ENCODE peak calls at places on chromosome 4, in six cellular contexts. C, F, Z, W, T and P are unnamed samples.
A peak's percentile ranks its signal among the peaks of the same experiment; 100 is the strongest.

GRCh38 chr4:165403667-165404066 is 24.9 kb downstream of the CPE start:
- DNase-seq in C (no peak), F (no peak), Z (no peak), W (peak; percentile 61), T (no peak), P (no peak)

GRCh38 chr4:123096038-123096437 is 173.6 kb upstream of the NUDT6 start:
- DNase-seq in C (no peak), F (no peak), Z (no peak), W (no peak), T (peak; percentile 80), P (no peak)

GRCh38 chr4:170672571-170672970 is 582.8 kb upstream of the AADAT start:
- DNase-seq in C (no peak), F (no peak), Z (no peak), W (no peak), T (no peak), P (no peak)

GRCh38 chr4:2881431-2881830 is 37.8 kb downstream of the ADD1 start:
- DNase-seq in C (no peak), F (no peak), Z (no peak), W (no peak), T (no peak), P (no peak)

GRCh38 chr4:139300431-139301142 is 718 bp upstream of the NAA15 start:
- DNase-seq in C (no peak), F (no peak), Z (no peak), W (no peak), T (peak; percentile 49), P (no peak)

GRCh38 chr4:177380730-177381287 is 61.4 kb downstream of the AGA start:
- DNase-seq in C (no peak), F (no peak), Z (no peak), W (peak; percentile 95), T (peak; percentile 52), P (no peak)

GRCh38 chr4:176044589-176044951 is 21.1 kb upstream of the WDR17 start:
- DNase-seq in C (no peak), F (no peak), Z (no peak), W (no peak), T (no peak), P (no peak)

GRCh38 chr4:83139514-83140156 is 25.1 kb upstream of the PLAC8 start:
- DNase-seq in C (no peak), F (no peak), Z (no peak), W (no peak), T (no peak), P (no peak)

GRCh38 chr4:119016636-119017035 is 119.0 kb upstream of the MYOZ2 start:
- DNase-seq in C (no peak), F (no peak), Z (no peak), W (no peak), T (no peak), P (no peak)

GRCh38 chr4:100168521-100168920 is 21.7 kb downstream of the DDIT4L start:
- DNase-seq in C (no peak), F (no peak), Z (no peak), W (no peak), T (no peak), P (no peak)

GRCh38 chr4:53656421-53656981 is 65.2 kb upstream of the LNX1 start:
- DNase-seq in C (peak; percentile 75), F (no peak), Z (no peak), W (no peak), T (no peak), P (no peak)

GRCh38 chr4:5664778-5665177 is 43.6 kb downstream of the EVC2 start:
- DNase-seq in C (no peak), F (no peak), Z (no peak), W (no peak), T (no peak), P (no peak)

GRCh38 chr4:73859614-73860088 is 6.6 kb downstream of the PF4V1 start:
- DNase-seq in C (no peak), F (no peak), Z (no peak), W (no peak), T (no peak), P (no peak)

GRCh38 chr4:31983677-31984076 is 1263.5 kb downstream of the PCDH7 start:
- DNase-seq in C (no peak), F (no peak), Z (no peak), W (no peak), T (no peak), P (no peak)

GRCh38 chr4:146165840-146166239 is 9.7 kb upstream of the LSM6 start:
- DNase-seq in C (no peak), F (no peak), Z (no peak), W (no peak), T (no peak), P (no peak)

GRCh38 chr4:118991686-118992085 is 103.0 kb downstream of the SYNPO2 start:
- DNase-seq in C (no peak), F (no peak), Z (no peak), W (no peak), T (no peak), P (no peak)

GRCh38 chr4:8428288-8429097 is 12.0 kb downstream of the ACOX3 start:
- DNase-seq in C (peak; percentile 94), F (peak; percentile 91), Z (peak; percentile 91), W (peak; percentile 98), T (peak; percentile 86), P (peak; percentile 96)

GRCh38 chr4:36006226-36006625 is 238.1 kb downstream of the ARAP2 start:
- DNase-seq in C (no peak), F (no peak), Z (no peak), W (no peak), T (peak; percentile 4), P (no peak)

GRCh38 chr4:137707626-137708025 is 175.3 kb upstream of the PCDH18 start:
- DNase-seq in C (no peak), F (no peak), Z (no peak), W (no peak), T (no peak), P (no peak)

GRCh38 chr4:163384434-163384833 is 40.7 kb downstream of the NPY5R start:
- DNase-seq in C (no peak), F (no peak), Z (no peak), W (no peak), T (no peak), P (no peak)

GRCh38 chr4:52780627-52781354 is 29.6 kb upstream of the ERVMER34-1 start:
- DNase-seq in C (no peak), F (no peak), Z (no peak), W (no peak), T (peak; percentile 26), P (no peak)

GRCh38 chr4:181971973-181972372 is 271.2 kb upstream of the TENM3 start:
- DNase-seq in C (no peak), F (no peak), Z (no peak), W (no peak), T (no peak), P (no peak)

GRCh38 chr4:32560306-32560705 is 1840.1 kb downstream of the PCDH7 start:
- DNase-seq in C (no peak), F (no peak), Z (no peak), W (no peak), T (peak; percentile 2), P (no peak)

GRCh38 chr4:106996490-106996889 is 39.6 kb downstream of the DKK2 start:
- DNase-seq in C (no peak), F (no peak), Z (no peak), W (no peak), T (peak; percentile 23), P (no peak)

GRCh38 chr4:4418676-4419370 is 31.9 kb downstream of the NSG1 start:
- DNase-seq in C (no peak), F (no peak), Z (no peak), W (peak; percentile 38), T (no peak), P (no peak)

GRCh38 chr4:6245246-6246169 is 24.1 kb upstream of the WFS1 start:
- DNase-seq in C (no peak), F (no peak), Z (no peak), W (peak; percentile 90), T (no peak), P (peak; percentile 68)

GRCh38 chr4:7402526-7402925 is 32.2 kb downstream of the PSAPL1 start:
- DNase-seq in C (no peak), F (no peak), Z (no peak), W (no peak), T (no peak), P (no peak)

GRCh38 chr4:55396305-55397023 is 707 bp downstream of the TMEM165 start:
- DNase-seq in C (peak; percentile 78), F (peak; percentile 61), Z (peak; percentile 71), W (peak; percentile 79), T (peak; percentile 21), P (peak; percentile 92)

GRCh38 chr4:107834241-107834856 is 9.6 kb downstream of the SGMS2 start:
- DNase-seq in C (no peak), F (no peak), Z (no peak), W (no peak), T (no peak), P (no peak)

GRCh38 chr4:48116582-48116981 is 17.5 kb downstream of the TXK start:
- DNase-seq in C (no peak), F (no peak), Z (no peak), W (peak; percentile 59), T (no peak), P (no peak)

GRCh38 chr4:106095408-106095807 is 200.1 kb downstream of the NPNT start:
- DNase-seq in C (no peak), F (no peak), Z (no peak), W (no peak), T (no peak), P (no peak)

GRCh38 chr4:71189471-71189870 is 149.3 kb upstream of the SLC4A4 start:
- DNase-seq in C (no peak), F (no peak), Z (no peak), W (no peak), T (no peak), P (no peak)
- TF ChIP-seq CTCF in C (no peak), F (no peak), Z (no peak), W (no peak), T (no peak), P (no peak)

GRCh38 chr4:157075811-157076577 is at the start of gene GLRB:
- DNase-seq in C (peak; percentile 65), F (peak; percentile 50), Z (peak; percentile 68), W (peak; percentile 81), T (peak; percentile 52), P (peak; percentile 74)
- H3K4me3 ChIP-seq in C (peak within 1 kb of the TSS; percentile 71), F (peak within 1 kb of the TSS; percentile 61), Z (peak within 1 kb of the TSS; percentile 72), W (peak within 1 kb of the TSS; percentile 87), T (peak within 1 kb of the TSS; percentile 75), P (peak within 1 kb of the TSS; percentile 23)

GRCh38 chr4:150005537-150005936 is 72.7 kb upstream of the DCLK2 start:
- DNase-seq in C (no peak), F (no peak), Z (no peak), W (no peak), T (peak; percentile 75), P (no peak)

GRCh38 chr4:150001815-150002214 is 76.4 kb upstream of the DCLK2 start:
- DNase-seq in C (no peak), F (no peak), Z (no peak), W (no peak), T (no peak), P (no peak)

GRCh38 chr4:150006197-150006596 is 72.0 kb upstream of the DCLK2 start:
- DNase-seq in C (no peak), F (no peak), Z (no peak), W (no peak), T (peak; percentile 38), P (no peak)

GRCh38 chr4:150002561-150002960 is 75.7 kb upstream of the DCLK2 start:
- DNase-seq in C (no peak), F (no peak), Z (no peak), W (no peak), T (no peak), P (no peak)

GRCh38 chr4:150004481-150004880 is 73.8 kb upstream of the DCLK2 start:
- DNase-seq in C (no peak), F (no peak), Z (no peak), W (no peak), T (no peak), P (no peak)
- H3K27ac ChIP-seq in C (peak overlapping the region; percentile 68), F (no peak overlapping the region), Z (no peak overlapping the region), W (no peak overlapping the region), T (no peak overlapping the region), P (no peak overlapping the region)

GRCh38 chr4:77819836-77820679 is 890 bp upstream of the CNOT6L start:
- DNase-seq in C (peak; percentile 94), F (peak; percentile 94), Z (peak; percentile 94), W (peak; percentile 94), T (peak; percentile 84), P (peak; percentile 99)
- TF ChIP-seq CTCF in C (no peak), F (no peak), Z (no peak), W (no peak), T (peak; percentile 7), P (no peak)